ENCODE peak calls at places on chromosomes 7 and 10, in eight cellular contexts. F is heart left ventricle, E is neural progenitor cell, V is MM.1S, Q is A549, X is pancreas, O is HL-60, Z is heart right ventricle. U is an unnamed sample.

GRCh38 chr7:55109384-55110167 is 90.8 kb downstream of the EGFR start:
- DNase-seq in Q (no peak), E (no peak), V (no peak), F (no peak), X (no peak), Z (no peak), O (no peak), U (no peak)

GRCh38 chr10:99770408-99771045 is 11.9 kb upstream of the ABCC2 start:
- DNase-seq in V (no peak), Q (no peak), X (no peak), E (no peak), O (no peak), Z (no peak), F (no peak), U (no peak)

GRCh38 chr7:50660040-50660829 is 95.0 kb upstream of the DDC start:
- DNase-seq in Q (no peak), X (no peak), Z (no peak), V (no peak), O (peak), F (no peak), E (no peak), U (no peak)

GRCh38 chr7:29598607-29599006 is 35.0 kb downstream of the PRR15 start:
- DNase-seq in X (peak), V (no peak), Z (no peak), O (no peak), Q (no peak), F (no peak), E (no peak), U (no peak)

GRCh38 chr10:64286533-64286932 is 765.3 kb downstream of the REEP3 start:
- DNase-seq in O (no peak), Z (no peak), V (no peak), E (no peak), Q (no peak), F (no peak), X (no peak), U (no peak)

GRCh38 chr7:88184848-88185304 is 35.0 kb downstream of the SRI start:
- DNase-seq in E (no peak), Q (no peak), V (peak), Z (no peak), X (no peak), F (no peak), O (no peak), U (no peak)

GRCh38 chr7:26603631-26604030 is 260.8 kb downstream of the SKAP2 start:
- DNase-seq in F (no peak), V (no peak), O (no peak), Q (no peak), X (no peak), Z (no peak), E (no peak), U (no peak)

GRCh38 chr7:101724957-101725356 is 92.5 kb upstream of the CUX1 start:
- DNase-seq in F (no peak), E (no peak), V (no peak), Q (no peak), Z (no peak), O (no peak), X (no peak), U (no peak)

GRCh38 chr10:44510716-44511115 is 125.8 kb upstream of the CXCL12 start:
- DNase-seq in Q (no peak), V (no peak), Z (no peak), E (no peak), O (no peak), F (no peak), X (no peak), U (no peak)

GRCh38 chr10:102744374-102745051 is 765 bp downstream of the WBP1L start:
- DNase-seq in O (no peak), Q (no peak), F (no peak), X (peak), V (peak), Z (no peak), E (no peak), U (no peak)

GRCh38 chr10:104304927-104305326 is 33.3 kb downstream of the ITPRIP start:
- DNase-seq in X (no peak), F (no peak), V (no peak), Q (no peak), Z (no peak), E (no peak), O (no peak), U (no peak)

GRCh38 chr7:158865462-158865922 is 9.1 kb downstream of the DYNC2I1 start:
- DNase-seq in Q (no peak), V (no peak), E (no peak), F (no peak), X (no peak), Z (no peak), O (no peak), U (no peak)

GRCh38 chr10:72107325-72108003 is 19.1 kb upstream of the SPOCK2 start:
- DNase-seq in Z (no peak), E (no peak), Q (peak), V (peak), O (no peak), X (no peak), F (no peak), U (no peak)

GRCh38 chr10:132904814-132905649 is 37.3 kb downstream of the CFAP46 start:
- DNase-seq in Z (no peak), Q (no peak), X (no peak), V (no peak), F (no peak), O (no peak), E (no peak), U (no peak)

GRCh38 chr10:44801383-44802327 is 109.5 kb upstream of the TMEM72 start:
- DNase-seq in Q (no peak), E (no peak), X (peak), Z (peak), O (no peak), V (no peak), F (peak), U (peak)

GRCh38 chr10:75565286-75566251 is 134.1 kb downstream of the LRMDA start:
- DNase-seq in V (no peak), X (peak), Z (no peak), O (no peak), F (no peak), E (no peak), Q (no peak), U (peak)

GRCh38 chr10:72800000-72800740 is 93.4 kb upstream of the OIT3 start:
- DNase-seq in E (no peak), V (no peak), F (no peak), O (no peak), Z (no peak), X (no peak), Q (no peak), U (no peak)

GRCh38 chr10:80528185-80528700 is 9.5 kb upstream of the SH2D4B start:
- DNase-seq in F (no peak), E (no peak), O (no peak), Z (no peak), X (no peak), V (no peak), Q (no peak), U (no peak)

GRCh38 chr10:33337335-33337854 is 2.9 kb upstream of the NRP1 start:
- DNase-seq in F (peak), Z (peak), O (no peak), X (peak), V (no peak), E (no peak), Q (peak), U (no peak)

GRCh38 chr10:119153041-119153440 is 12.5 kb downstream of the SFXN4 start:
- DNase-seq in E (no peak), V (no peak), Q (no peak), F (no peak), X (no peak), O (no peak), Z (no peak), U (no peak)

GRCh38 chr10:51744235-51744634 is 44.8 kb upstream of the CSTF2T start:
- DNase-seq in Z (no peak), E (no peak), O (no peak), V (no peak), X (no peak), F (no peak), Q (no peak), U (no peak)

GRCh38 chr7:15747187-15748111 is 61.0 kb upstream of the MEOX2 start:
- DNase-seq in Z (peak), E (no peak), F (peak), O (no peak), X (no peak), V (no peak), Q (no peak), U (no peak)

GRCh38 chr10:75084834-75085384 is 26.5 kb upstream of the SAMD8 start:
- DNase-seq in X (no peak), Q (no peak), O (no peak), F (no peak), Z (no peak), V (no peak), E (no peak), U (no peak)

GRCh38 chr7:405489-406211 is 114.0 kb downstream of the PDGFA start:
- DNase-seq in O (no peak), V (no peak), Q (no peak), F (peak), Z (no peak), E (peak), X (peak), U (no peak)

GRCh38 chr10:80075781-80076180 is 2.7 kb upstream of the TMEM254 start:
- DNase-seq in O (no peak), Q (no peak), E (no peak), F (no peak), X (no peak), V (no peak), Z (no peak), U (no peak)

GRCh38 chr7:36171503-36171902 is 18.4 kb downstream of the EEPD1 start:
- DNase-seq in O (no peak), F (no peak), Z (no peak), E (no peak), Q (no peak), V (no peak), X (no peak), U (no peak)

GRCh38 chr10:8969853-8970252 is 915.4 kb downstream of the GATA3 start:
- DNase-seq in V (no peak), F (no peak), Q (no peak), X (no peak), E (no peak), O (no peak), Z (no peak), U (no peak)

GRCh38 chr7:126578338-126578737 is 674.4 kb downstream of the GRM8 start:
- DNase-seq in F (no peak), X (no peak), V (peak), Z (no peak), Q (no peak), E (peak), O (no peak), U (no peak)

GRCh38 chr7:137771273-137771672 is 75.5 kb downstream of the DGKI start:
- DNase-seq in V (no peak), Q (no peak), E (no peak), F (no peak), X (no peak), O (no peak), Z (no peak), U (no peak)

GRCh38 chr10:62831346-62831745 is 15.2 kb upstream of the EGR2 start:
- DNase-seq in V (no peak), Z (no peak), F (no peak), O (no peak), Q (no peak), X (no peak), E (no peak), U (no peak)

GRCh38 chr7:20798081-20798693 is 11.5 kb upstream of the SP8 start:
- DNase-seq in Q (peak), E (peak), O (no peak), Z (no peak), X (peak), V (peak), F (no peak), U (no peak)

GRCh38 chr7:147415991-147416390 is 1174.6 kb upstream of the C7orf33 start:
- DNase-seq in O (no peak), X (no peak), Q (no peak), F (no peak), V (no peak), Z (no peak), E (no peak), U (no peak)

GRCh38 chr7:13903997-13904396 is 85.5 kb downstream of the ETV1 start:
- DNase-seq in Z (no peak), E (no peak), V (no peak), F (no peak), Q (no peak), O (no peak), X (no peak), U (no peak)

GRCh38 chr7:37018954-37019353 is 294.7 kb upstream of the AOAH start:
- DNase-seq in V (no peak), O (no peak), Z (no peak), F (no peak), E (no peak), Q (no peak), X (no peak), U (no peak)

GRCh38 chr7:131123991-131124629 is 203.6 kb upstream of the MKLN1 start:
- DNase-seq in V (peak), Q (no peak), E (no peak), F (no peak), Z (no peak), O (no peak), X (no peak), U (no peak)

GRCh38 chr7:108452707-108453106 is 3.5 kb downstream of the NRCAM start:
- DNase-seq in V (peak), O (no peak), E (peak), Z (no peak), Q (peak), F (no peak), X (no peak), U (no peak)

GRCh38 chr7:48938539-48938938 is 14.2 kb downstream of the CDC14C start:
- DNase-seq in O (no peak), E (no peak), Q (no peak), V (no peak), X (no peak), Z (peak), F (peak), U (no peak)

GRCh38 chr10:99598781-99599481 is 21.3 kb downstream of the SLC25A28 start:
- DNase-seq in X (no peak), O (no peak), Q (no peak), Z (no peak), V (no peak), F (no peak), E (no peak), U (no peak)

GRCh38 chr10:91635401-91636400 is 2.8 kb upstream of the PPP1R3C start:
- DNase-seq in E (peak), F (peak), Z (peak), O (peak), V (peak), Q (peak), X (peak), U (peak)

DNA sequence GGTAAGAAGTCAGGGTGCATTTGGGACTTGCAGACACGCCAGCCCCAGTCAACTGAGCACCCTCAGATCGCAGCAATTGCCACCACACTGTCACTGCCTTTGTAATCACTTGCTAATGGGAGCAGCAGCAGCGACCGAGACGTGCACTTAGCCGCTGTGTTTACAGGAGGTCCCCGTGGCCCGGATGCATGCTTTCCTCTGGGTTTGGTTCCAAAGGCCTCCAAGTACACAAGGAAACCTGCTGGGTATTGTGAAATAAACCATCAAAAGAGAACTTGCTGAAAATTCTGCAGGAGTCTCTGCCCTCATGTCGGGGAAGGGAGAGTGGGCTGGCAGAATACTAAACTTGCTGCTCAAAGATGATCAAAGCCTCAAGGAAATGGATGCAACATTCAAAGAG is 341.7 kb downstream of the DNAJB6 start:
- DNase-seq in V (no peak), Z (no peak), O (no peak), X (no peak), Q (no peak), F (no peak), E (peak), U (no peak)
- H3K27ac ChIP-seq in V (no peak), Z (no peak), O (no peak), X (no peak), Q (no peak), F (no peak), E (no peak), U (no peak)

DNA sequence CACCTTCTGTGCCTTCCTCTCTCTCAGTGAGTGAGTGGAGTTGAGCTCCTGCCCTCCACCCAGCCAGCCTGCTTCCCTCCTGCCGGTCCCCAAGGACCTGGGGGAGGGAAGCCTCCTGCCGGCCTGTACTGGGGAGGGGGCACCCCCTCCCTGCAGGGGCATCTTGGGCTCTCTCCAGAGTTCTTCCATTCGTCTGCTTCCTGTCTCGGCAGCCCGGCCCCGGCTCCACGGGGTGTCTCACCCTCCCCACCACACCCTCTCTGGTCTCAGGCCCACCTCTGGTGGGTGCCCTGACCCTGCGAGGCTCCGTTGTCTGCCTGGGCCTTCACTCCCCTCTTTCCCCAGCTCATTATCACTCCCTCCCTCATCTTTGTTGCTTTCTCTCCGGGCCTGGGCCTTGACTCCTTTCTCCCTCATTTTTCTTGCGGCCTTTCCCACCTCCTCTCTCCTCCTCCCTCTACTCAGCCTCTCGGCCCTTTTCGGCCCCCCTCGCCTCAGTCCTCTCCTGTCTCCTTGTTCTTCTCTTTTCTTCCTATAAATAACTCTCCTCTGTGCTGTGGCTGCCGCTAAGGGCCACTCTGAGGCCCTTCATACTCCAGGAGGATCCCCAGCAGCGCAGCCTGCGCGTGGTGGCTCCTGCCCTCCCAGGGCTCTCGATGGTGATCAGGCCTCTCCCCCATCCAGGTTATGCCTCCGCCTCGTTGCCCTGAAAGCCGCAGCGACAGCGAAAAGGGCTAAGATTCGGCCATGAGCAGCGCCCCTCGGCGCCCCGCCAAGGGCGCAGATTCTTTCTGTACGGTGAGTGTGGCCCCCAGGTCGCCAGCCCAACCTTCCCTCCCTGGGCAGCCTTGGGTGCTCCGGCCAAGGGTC is 2.1 kb downstream of the SLC4A2 start:
- DNase-seq in E (peak), X (no peak), Z (no peak), Q (no peak), O (no peak), F (no peak), V (no peak), U (peak)
- H3K4me3 ChIP-seq in E (peak), X (peak), Z (no peak), Q (peak), O (no peak), F (no peak), V (no peak), U (no peak)

DNA sequence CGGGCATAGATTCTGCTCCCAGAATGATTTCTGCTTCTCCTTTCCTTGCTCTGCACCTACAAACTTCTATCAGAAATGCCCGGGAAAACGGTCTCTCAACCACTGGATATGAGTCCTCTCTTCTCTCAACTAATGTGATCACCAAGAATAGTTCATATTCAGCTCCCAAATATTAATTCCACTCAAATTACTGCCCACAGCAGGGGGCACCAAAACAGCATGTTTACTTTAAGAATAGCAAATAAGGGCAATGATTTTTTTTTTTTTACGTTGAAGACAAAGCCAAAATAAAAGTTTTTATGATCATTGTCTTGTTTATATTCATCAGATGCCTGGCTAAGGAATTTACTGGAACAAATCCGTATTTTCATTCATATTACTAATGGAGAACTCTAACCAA is 94.9 kb upstream of the PRSS1 start:
- DNase-seq in E (no peak), V (peak), X (no peak), O (no peak), F (no peak), Z (no peak), Q (no peak), U (no peak)
- TF ChIP-seq CTCF in E (no peak), V (peak), X (no peak), O (no peak), F (no peak), Z (peak), Q (no peak), U (no peak)

DNA sequence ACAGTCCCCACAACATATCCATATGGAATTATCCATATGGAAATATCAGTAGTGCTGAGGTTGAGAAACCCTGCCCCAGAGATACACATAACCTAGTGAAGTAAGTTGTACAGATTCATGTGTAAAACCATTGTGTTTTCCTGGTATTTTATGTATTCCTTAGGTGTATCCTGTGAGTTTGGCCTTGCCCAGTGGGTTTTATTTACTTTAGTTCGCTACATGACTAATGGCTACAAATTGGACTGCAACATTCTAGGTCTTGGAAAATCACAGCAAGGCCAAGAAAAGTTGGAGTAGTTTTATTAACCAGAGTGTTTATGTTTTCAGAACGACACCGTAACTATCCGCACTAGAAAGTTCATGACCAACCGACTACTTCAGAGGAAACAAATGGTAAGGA is 1.4 kb downstream of the RPS24 start:
- DNase-seq in F (no peak), X (no peak), V (no peak), E (no peak), Z (no peak), O (no peak), Q (no peak), U (no peak)
- H3K27ac ChIP-seq in F (no peak), X (no peak), V (no peak), E (no peak), Z (no peak), O (peak), Q (peak), U (no peak)

U was measured in lung.